ENCODE peak calls at places on chromosomes 5 and 9, in eight cellular contexts. Y is prostate gland; R is CD8-positive, alpha-beta memory T cell; E is transverse colon; T is tibial nerve; K is HCT116; J is effector memory CD4-positive, alpha-beta T cell; H is GM23248. F is an unnamed sample. For H3K4me1, the result is how much of the 10 kb centered on the place peaks cover.

GRCh38 chr9:77807295-77807694 is 159.2 kb upstream of the GNA14 start:
- DNase-seq in Y (no peak), R (no peak), E (no peak), T (no peak), K (no peak), J (no peak), H (peak), F (peak)

GRCh38 chr9:92666236-92666635 is 3.7 kb downstream of the IPPK start:
- DNase-seq in Y (no peak), R (no peak), E (no peak), T (no peak), K (no peak), J (no peak), H (no peak), F (no peak)

GRCh38 chr5:140239939-140240700 is 62.8 kb downstream of the PFDN1 start:
- DNase-seq in Y (no peak), R (peak), E (peak), T (no peak), K (no peak), J (no peak), H (peak), F (no peak)

GRCh38 chr5:100797863-100798262 is 105.2 kb downstream of the ST8SIA4 start:
- DNase-seq in Y (no peak), R (no peak), E (no peak), T (no peak), K (no peak), J (no peak), H (peak), F (peak)

GRCh38 chr5:1089621-1090040 is 22.2 kb downstream of the SLC12A7 start:
- DNase-seq in Y (no peak), R (no peak), E (no peak), T (no peak), K (no peak), J (no peak), H (no peak), F (no peak)

GRCh38 chr5:14036947-14037346 is 92.5 kb upstream of the DNAH5 start:
- DNase-seq in Y (no peak), R (no peak), E (no peak), T (no peak), K (no peak), J (no peak), H (peak), F (peak)

GRCh38 chr5:170538970-170539586 is 35.3 kb downstream of the KCNIP1 start:
- DNase-seq in Y (no peak), R (no peak), E (no peak), T (no peak), K (no peak), J (no peak), H (no peak), F (no peak)

GRCh38 chr5:174571662-174572397 is 152.6 kb upstream of the MSX2 start:
- DNase-seq in Y (peak), R (no peak), E (peak), T (peak), K (peak), J (no peak), H (peak), F (peak)

GRCh38 chr5:59660737-59661136 is 232.8 kb downstream of the PDE4D start:
- DNase-seq in Y (no peak), R (no peak), E (no peak), T (no peak), K (no peak), J (no peak), H (peak), F (no peak)

GRCh38 chr9:129597355-129598088 is 23.4 kb downstream of the C9orf50 start:
- DNase-seq in Y (peak), R (no peak), E (peak), T (no peak), K (peak), J (peak), H (peak), F (peak)

GRCh38 chr5:75113354-75113753 is 61.0 kb upstream of the GCNT4 start:
- DNase-seq in Y (no peak), R (no peak), E (no peak), T (no peak), K (no peak), J (no peak), H (no peak), F (peak)

GRCh38 chr9:125549465-125550215 is 157.4 kb downstream of the MAPKAP1 start:
- DNase-seq in Y (peak), R (no peak), E (peak), T (no peak), K (no peak), J (no peak), H (peak), F (no peak)

DNA sequence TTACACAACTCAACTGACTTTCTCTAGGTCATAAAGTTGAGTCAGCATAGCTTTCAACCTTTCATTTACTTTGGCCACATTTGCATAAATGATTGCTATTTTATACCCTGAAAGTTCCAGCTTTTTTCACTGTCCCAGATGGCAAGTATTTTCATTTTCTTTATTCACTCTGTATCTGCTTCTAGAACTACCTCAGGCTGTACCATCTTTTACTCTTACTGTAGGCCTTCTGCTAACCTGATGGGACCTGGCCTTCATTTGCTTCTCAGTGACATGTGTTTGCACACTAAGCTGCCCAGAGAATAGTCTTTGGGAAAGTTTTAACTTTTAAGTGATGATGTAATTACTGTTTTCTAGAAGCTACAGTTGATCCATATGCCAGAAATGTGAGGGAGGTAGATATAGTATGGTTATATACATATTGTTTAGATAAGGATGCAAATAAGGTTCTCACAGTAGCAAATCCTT is 115.3 kb downstream of the CDC42SE2 start:
- DNase-seq in Y (no peak), R (no peak), E (no peak), T (no peak), K (no peak), J (no peak), H (no peak), F (no peak)
- H3K4me1 ChIP-seq in Y (under half), R (half or more), E (under half), T (under half), K (under half), J (half or more), H (under half), F (under half)

DNA sequence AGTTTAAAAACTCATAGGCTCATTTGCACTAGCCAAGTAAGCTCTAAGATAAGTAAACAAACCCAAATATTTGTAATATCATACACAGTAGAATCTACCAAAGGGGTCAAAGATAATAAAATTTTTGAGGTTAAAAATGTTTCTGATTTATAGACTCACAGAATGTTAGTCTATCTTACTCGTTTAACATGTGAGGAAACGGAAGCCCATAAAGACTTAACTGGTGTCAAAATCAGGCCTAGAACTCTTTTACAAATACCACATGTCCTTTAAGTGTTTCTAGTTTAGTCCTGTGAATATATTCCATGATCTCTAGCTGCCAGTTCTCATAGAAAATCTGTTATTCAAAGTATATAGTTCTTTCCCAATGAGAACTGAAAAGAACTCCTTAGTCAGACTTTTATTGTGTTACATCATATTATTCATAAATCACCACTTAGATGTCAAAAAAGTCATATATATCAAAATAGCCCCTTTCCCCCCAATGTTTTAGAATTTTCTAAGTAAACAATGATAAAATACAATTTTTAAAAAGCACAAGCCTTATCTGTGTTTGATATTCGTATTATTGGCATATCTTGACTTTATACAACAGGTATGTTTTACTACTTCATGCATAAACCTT is 13.9 kb downstream of the RAB14 start:
- DNase-seq in Y (no peak), R (no peak), E (no peak), T (no peak), K (no peak), J (no peak), H (no peak), F (no peak)
- H3K4me1 ChIP-seq in Y (under half), R (half or more), E (under half), T (under half), K (under half), J (under half), H (under half), F (under half)

DNA sequence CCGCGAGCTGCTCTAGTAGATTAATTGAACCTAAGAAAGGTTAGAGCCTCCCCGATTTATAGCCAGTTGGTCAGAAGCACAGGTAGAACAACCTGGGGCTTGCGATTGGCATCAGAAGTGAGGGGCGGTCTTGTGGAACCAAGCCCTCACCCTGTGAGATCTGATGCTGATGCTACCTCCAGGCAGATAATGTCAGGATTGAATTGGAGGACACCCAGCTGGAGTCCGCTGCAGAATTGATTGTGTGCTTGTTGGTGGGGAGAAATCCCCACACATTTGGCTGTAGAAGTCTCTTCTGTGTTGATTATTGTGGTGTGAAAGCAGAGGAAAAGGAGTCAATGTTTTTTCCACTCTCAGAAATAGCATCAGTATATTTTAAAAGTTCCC is 32.5 kb downstream of the ATP6V0E1 start:
- DNase-seq in Y (no peak), R (no peak), E (no peak), T (no peak), K (no peak), J (no peak), H (no peak), F (no peak)
- H3K4me1 ChIP-seq in Y (under half), R (under half), E (under half), T (under half), K (under half), J (under half), H (under half), F (under half)

GRCh38 chr9:70537084-70537483 is 122.6 kb upstream of the KLF9 start:
- DNase-seq in Y (no peak), R (no peak), E (no peak), T (no peak), K (no peak), J (no peak), H (no peak), F (no peak)

GRCh38 chr9:70539007-70539406 is 124.5 kb upstream of the KLF9 start:
- DNase-seq in Y (no peak), R (no peak), E (no peak), T (no peak), K (no peak), J (no peak), H (no peak), F (no peak)

GRCh38 chr9:70539526-70539925 is 125.1 kb upstream of the KLF9 start:
- DNase-seq in Y (no peak), R (no peak), E (no peak), T (no peak), K (no peak), J (no peak), H (no peak), F (no peak)

GRCh38 chr9:70542339-70542931 is 128.0 kb upstream of the KLF9 start:
- DNase-seq in Y (no peak), R (no peak), E (no peak), T (no peak), K (no peak), J (no peak), H (no peak), F (no peak)

DNA sequence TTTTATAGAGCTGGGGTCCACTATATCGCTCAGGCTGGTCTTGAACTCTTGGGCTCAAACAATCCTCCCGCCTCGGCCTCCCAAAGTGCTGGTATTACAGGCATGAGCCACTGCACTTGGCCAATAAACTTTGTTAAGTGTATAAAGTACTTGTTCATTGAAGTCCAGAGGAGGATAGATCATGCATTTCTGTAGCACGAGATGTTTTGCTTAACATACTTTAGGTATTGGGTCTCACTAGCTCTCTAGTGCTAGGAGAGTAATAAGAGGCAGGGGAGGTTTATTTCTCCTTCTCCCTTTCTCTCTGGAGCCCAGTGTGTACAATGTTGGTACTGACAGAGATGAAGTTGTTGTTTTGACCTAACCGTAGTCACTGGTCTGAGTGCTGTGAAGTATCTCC is 125.6 kb upstream of the KLF9 start:
- DNase-seq in Y (no peak), R (no peak), E (no peak), T (no peak), K (no peak), J (no peak), H (no peak), F (no peak)
- H3K4me1 ChIP-seq in Y (under half), R (under half), E (under half), T (under half), K (under half), J (under half), H (under half), F (under half)

DNA sequence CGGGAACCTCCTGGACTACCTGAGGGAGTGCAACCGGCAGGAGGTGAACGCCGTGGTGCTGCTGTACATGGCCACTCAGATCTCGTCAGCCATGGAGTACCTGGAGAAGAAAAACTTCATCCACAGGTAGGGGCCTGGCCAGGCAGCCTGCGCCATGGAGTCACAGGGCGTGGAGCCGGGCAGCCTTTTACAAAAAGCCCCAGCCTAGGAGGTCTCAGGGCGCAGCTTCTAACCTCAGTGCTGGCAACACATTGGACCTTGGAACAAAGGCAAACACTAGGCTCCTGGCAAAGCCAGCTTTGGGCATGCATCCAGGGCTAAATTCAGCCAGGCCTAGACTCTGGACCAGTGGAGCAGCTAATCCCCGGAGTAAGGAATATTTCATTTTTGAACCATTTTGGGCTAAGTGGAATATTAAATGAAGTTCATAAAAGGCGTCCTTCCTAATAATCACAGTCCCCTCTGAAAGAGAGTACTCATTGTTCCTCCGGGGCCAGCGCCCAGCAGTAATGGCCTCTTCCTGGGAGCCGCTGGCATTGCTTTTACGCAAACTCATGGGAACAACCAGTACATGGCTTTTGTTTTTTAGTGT is 23.6 kb downstream of the QRFP start:
- DNase-seq in Y (peak), R (no peak), E (peak), T (no peak), K (no peak), J (no peak), H (no peak), F (no peak)
- H3K4me1 ChIP-seq in Y (under half), R (under half), E (under half), T (under half), K (under half), J (under half), H (under half), F (under half)

GRCh38 chr5:178324481-178325310 is 92.1 kb upstream of the PHYKPL start:
- DNase-seq in Y (no peak), R (no peak), E (no peak), T (no peak), K (no peak), J (no peak), H (no peak), F (no peak)

GRCh38 chr5:178322736-178323540 is 90.3 kb upstream of the PHYKPL start:
- DNase-seq in Y (no peak), R (no peak), E (no peak), T (no peak), K (no peak), J (no peak), H (no peak), F (no peak)

GRCh38 chr5:178323541-178323865 is 90.9 kb upstream of the PHYKPL start:
- DNase-seq in Y (no peak), R (no peak), E (no peak), T (no peak), K (no peak), J (no peak), H (no peak), F (no peak)

GRCh38 chr5:178325311-178326053 is 92.9 kb upstream of the PHYKPL start:
- DNase-seq in Y (no peak), R (no peak), E (no peak), T (no peak), K (no peak), J (no peak), H (no peak), F (no peak)

DNA sequence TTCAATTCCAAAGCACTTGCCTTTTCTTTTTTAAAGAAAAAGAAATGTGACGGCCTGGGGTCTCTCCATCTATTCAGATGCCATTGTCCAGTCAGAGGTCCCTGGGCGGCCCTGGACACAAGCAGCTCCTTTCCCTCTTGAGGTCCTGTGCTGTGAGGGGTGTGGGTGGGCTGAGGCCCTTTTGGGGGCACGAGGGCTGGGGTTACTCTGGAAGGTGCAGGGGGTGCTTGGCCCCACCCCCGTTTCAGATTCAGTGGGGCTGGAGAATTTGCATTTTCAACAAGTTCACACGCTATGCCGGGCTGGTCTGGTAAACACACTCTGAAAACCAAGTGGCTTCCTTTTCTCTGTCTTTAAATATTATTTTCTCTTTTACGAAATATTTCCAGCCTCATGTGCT is 91.4 kb upstream of the PHYKPL start:
- DNase-seq in Y (no peak), R (no peak), E (no peak), T (no peak), K (no peak), J (no peak), H (no peak), F (no peak)
- H3K4me1 ChIP-seq in Y (under half), R (under half), E (under half), T (under half), K (under half), J (under half), H (under half), F (under half)

GRCh38 chr5:34676409-34676808 is 20.3 kb downstream of the RAI14 start:
- DNase-seq in Y (no peak), R (no peak), E (no peak), T (no peak), K (no peak), J (no peak), H (peak), F (no peak)
- H3K4me1 ChIP-seq in Y (under half), R (under half), E (under half), T (under half), K (under half), J (under half), H (under half), F (under half)